ENCODE peak calls at places on chromosome 9, in ten cellular contexts. U is CD4-positive, alpha-beta T cell; I is body of pancreas; G is suprapubic skin; V is Peyer's patch; O is DND-41; Y is MM.1S; N is cardiac muscle cell; R is H9; W is astrocyte. D is an unnamed sample.

GRCh38 chr9:78574354-78575036 is 277.6 kb downstream of the PSAT1 start:
- DNase-seq in I (no peak), U (no peak), V (no peak), R (no peak), O (no peak), W (peak), N (no peak), Y (no peak), G (no peak), D (no peak)

GRCh38 chr9:92618633-92619225 is 51.2 kb downstream of the IPPK start:
- DNase-seq in G (no peak), V (no peak), Y (no peak), R (peak), W (no peak), U (no peak), N (peak), O (no peak), I (peak), D (no peak)

GRCh38 chr9:92764381-92764987 is at the start of gene BICD2:
- DNase-seq in W (no peak), N (peak), V (peak), R (no peak), G (no peak), Y (no peak), O (no peak), U (no peak), I (no peak), D (no peak)

GRCh38 chr9:5499889-5500398 is 10.4 kb upstream of the PDCD1LG2 start:
- DNase-seq in Y (no peak), O (no peak), V (no peak), U (no peak), N (no peak), G (no peak), W (peak), I (no peak), R (no peak), D (no peak)

GRCh38 chr9:109244179-109245132 is 76.4 kb downstream of the EPB41L4B start:
- DNase-seq in R (peak), W (peak), U (peak), Y (peak), V (peak), N (peak), G (no peak), I (peak), O (peak), D (peak)

GRCh38 chr9:134632329-134632728 is 9.3 kb upstream of the COL5A1 start:
- DNase-seq in N (no peak), W (no peak), Y (no peak), G (peak), V (no peak), O (no peak), I (no peak), R (peak), U (no peak), D (no peak)

GRCh38 chr9:106869458-106869857 is 6.5 kb downstream of the ZNF462 start:
- DNase-seq in U (no peak), N (no peak), Y (no peak), V (no peak), G (no peak), W (peak), O (no peak), I (no peak), R (no peak), D (no peak)

GRCh38 chr9:121326130-121326838 is 43.8 kb downstream of the STOM start:
- DNase-seq in I (peak), W (peak), V (no peak), U (no peak), O (no peak), N (no peak), G (peak), R (no peak), Y (no peak), D (no peak)

GRCh38 chr9:34653131-34653530 is 1.1 kb downstream of the IL11RA start:
- DNase-seq in Y (no peak), G (no peak), O (no peak), V (no peak), W (peak), R (no peak), I (no peak), U (no peak), N (no peak), D (no peak)

GRCh38 chr9:114055061-114055460 is 23.0 kb downstream of the AMBP start:
- DNase-seq in V (no peak), I (no peak), U (no peak), R (peak), O (no peak), W (no peak), N (no peak), Y (no peak), G (peak), D (no peak)

GRCh38 chr9:131748411-131748955 is 8.6 kb upstream of the RAPGEF1 start:
- DNase-seq in U (no peak), N (no peak), V (no peak), I (no peak), O (no peak), R (no peak), G (no peak), Y (peak), W (no peak), D (no peak)

GRCh38 chr9:35675732-35676392 is 2.1 kb downstream of the CA9 start:
- DNase-seq in W (no peak), U (peak), V (peak), N (peak), R (peak), Y (no peak), O (no peak), G (no peak), I (peak), D (no peak)

GRCh38 chr9:12695474-12695873 is 2.3 kb downstream of the TYRP1 start:
- DNase-seq in G (no peak), N (no peak), V (no peak), U (no peak), W (peak), O (no peak), I (peak), R (no peak), Y (no peak), D (no peak)

GRCh38 chr9:114497220-114497619 is 8.1 kb downstream of the WHRN start:
- DNase-seq in N (no peak), I (no peak), U (no peak), G (no peak), R (no peak), O (no peak), Y (peak), V (no peak), W (no peak), D (no peak)

GRCh38 chr9:128912270-128912853 is 8.4 kb upstream of the PHYHD1 start:
- DNase-seq in I (no peak), U (no peak), V (no peak), O (no peak), Y (no peak), G (no peak), W (peak), N (no peak), R (peak), D (peak)

GRCh38 chr9:4748612-4749011 is 7.6 kb upstream of the AK3 start:
- DNase-seq in N (no peak), R (no peak), V (no peak), W (no peak), I (no peak), U (no peak), O (no peak), Y (no peak), G (no peak), D (no peak)

GRCh38 chr9:133592731-133593409 is 16.3 kb downstream of the FAM163B start:
- DNase-seq in O (peak), I (no peak), Y (no peak), G (no peak), V (no peak), R (no peak), U (peak), N (no peak), W (no peak), D (no peak)

GRCh38 chr9:13567833-13568232 is 288.3 kb upstream of the MPDZ start:
- DNase-seq in O (no peak), V (no peak), R (no peak), G (no peak), U (no peak), Y (no peak), N (no peak), W (no peak), I (no peak), D (no peak)

GRCh38 chr9:13705356-13705755 is 425.9 kb upstream of the MPDZ start:
- DNase-seq in U (no peak), I (no peak), Y (no peak), V (no peak), R (no peak), W (no peak), G (no peak), N (no peak), O (no peak), D (no peak)

GRCh38 chr9:134748637-134749036 is 107.0 kb downstream of the COL5A1 start:
- DNase-seq in O (no peak), I (peak), Y (no peak), V (no peak), N (no peak), R (no peak), W (no peak), U (no peak), G (no peak), D (no peak)

GRCh38 chr9:136808781-136809158 is 1.0 kb downstream of the RABL6 start:
- DNase-seq in I (no peak), U (no peak), N (peak), V (no peak), Y (peak), O (no peak), G (no peak), W (peak), R (no peak), D (no peak)

GRCh38 chr9:15423328-15423985 is 781 bp downstream of the SNAPC3 start:
- DNase-seq in Y (peak), U (no peak), G (no peak), V (no peak), N (no peak), R (no peak), I (no peak), W (no peak), O (no peak), D (no peak)

GRCh38 chr9:108442604-108443277 is 413.0 kb downstream of the ACTL7B start:
- DNase-seq in U (no peak), O (no peak), W (no peak), I (no peak), N (no peak), R (no peak), V (no peak), Y (no peak), G (no peak), D (no peak)

GRCh38 chr9:116370587-116370986 is 217.0 kb downstream of the PAPPA start:
- DNase-seq in I (no peak), Y (no peak), G (no peak), O (no peak), V (no peak), U (no peak), N (no peak), W (no peak), R (no peak), D (no peak)

GRCh38 chr9:22416692-22417060 is 29.9 kb upstream of the DMRTA1 start:
- DNase-seq in U (no peak), W (peak), G (no peak), V (no peak), I (no peak), O (no peak), N (peak), R (no peak), Y (no peak), D (no peak)

GRCh38 chr9:24545285-24545684 is 412 bp downstream of the IZUMO3 start:
- DNase-seq in G (no peak), R (no peak), N (no peak), O (no peak), W (no peak), Y (no peak), I (no peak), U (no peak), V (no peak), D (no peak)

GRCh38 chr9:33329996-33330395 is 39.7 kb downstream of the NFX1 start:
- DNase-seq in I (no peak), G (no peak), Y (no peak), O (no peak), U (no peak), W (peak), N (no peak), R (no peak), V (no peak), D (no peak)

GRCh38 chr9:136532799-136533774 is 12.8 kb downstream of the NOTCH1 start:
- DNase-seq in V (no peak), Y (no peak), W (no peak), N (no peak), I (no peak), G (no peak), O (peak), R (no peak), U (peak), D (no peak)

GRCh38 chr9:136991993-136992818 is at the start of gene PAXX:
- DNase-seq in N (peak), V (peak), O (peak), U (peak), Y (peak), R (peak), I (peak), W (peak), G (peak), D (peak)

GRCh38 chr9:1875921-1876448 is 139.2 kb upstream of the SMARCA2 start:
- DNase-seq in V (no peak), R (no peak), N (no peak), Y (peak), G (no peak), I (no peak), O (no peak), U (no peak), W (no peak), D (no peak)

GRCh38 chr9:136725612-136726011 is 13.2 kb downstream of the DIPK1B start:
- DNase-seq in O (no peak), I (no peak), Y (no peak), V (peak), U (no peak), G (no peak), R (no peak), N (no peak), W (peak), D (no peak)

GRCh38 chr9:7130421-7130820 is 372.6 kb downstream of the KDM4C start:
- DNase-seq in W (no peak), Y (no peak), U (no peak), V (no peak), O (no peak), R (no peak), G (no peak), N (no peak), I (no peak), D (no peak)

GRCh38 chr9:106704056-106704625 is 158.8 kb upstream of the ZNF462 start:
- DNase-seq in Y (no peak), W (no peak), U (no peak), R (no peak), O (no peak), G (no peak), I (no peak), V (no peak), N (no peak), D (no peak)

GRCh38 chr9:133044661-133045060 is 13.9 kb downstream of the GTF3C5 start:
- DNase-seq in V (no peak), G (no peak), R (no peak), O (no peak), U (no peak), W (no peak), N (no peak), I (no peak), Y (no peak), D (no peak)

DNA sequence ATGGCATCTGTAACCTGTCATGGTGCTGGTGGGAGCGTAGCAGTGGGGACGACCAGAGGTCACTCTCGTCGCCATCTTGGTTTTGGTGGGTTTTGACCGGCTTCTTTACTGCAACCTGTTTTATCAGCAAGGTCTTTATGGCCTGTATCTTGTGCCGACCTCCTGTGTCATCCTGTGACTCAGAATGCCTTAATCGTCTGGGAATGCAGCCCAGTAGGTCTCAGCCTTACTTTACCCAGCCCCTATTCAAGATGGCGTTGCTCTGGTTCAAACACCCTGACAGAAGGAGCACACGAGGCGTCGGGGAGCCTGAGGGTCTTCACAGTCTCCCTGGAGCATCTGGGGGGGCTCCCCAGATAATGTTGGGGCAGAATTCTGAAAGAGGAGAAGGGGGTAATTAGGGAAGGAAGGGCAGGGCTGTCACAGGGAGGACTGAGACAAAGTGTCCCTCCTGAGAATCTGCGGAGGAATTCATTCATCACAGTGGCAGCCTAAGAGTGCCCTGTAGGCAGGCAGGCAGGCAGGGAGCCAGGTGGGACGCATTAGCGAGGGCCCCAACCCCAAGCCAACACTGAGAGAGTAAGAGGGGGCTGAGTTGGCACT is 21.3 kb upstream of the NCS1 start:
- DNase-seq in O (no peak), G (no peak), W (peak), U (no peak), V (no peak), Y (no peak), N (no peak), R (no peak), I (no peak), D (peak)
- H3K27ac ChIP-seq in O (no peak), G (no peak), W (peak), U (no peak), V (no peak), Y (no peak), N (no peak), R (no peak), I (no peak), D (no peak)

GRCh38 chr9:127860260-127860659 is 5.8 kb upstream of the ENG start:
- DNase-seq in N (peak), Y (no peak), I (no peak), V (no peak), G (no peak), O (no peak), U (no peak), R (no peak), W (no peak), D (no peak)

GRCh38 chr9:127855522-127855921 is 1.1 kb upstream of the ENG start:
- DNase-seq in Y (no peak), V (no peak), N (no peak), O (no peak), W (no peak), G (no peak), I (no peak), U (no peak), R (no peak), D (no peak)

GRCh38 chr9:127857278-127857677 is 2.8 kb upstream of the ENG start:
- DNase-seq in O (no peak), Y (no peak), R (no peak), N (no peak), I (no peak), V (no peak), U (no peak), W (no peak), G (no peak), D (no peak)

GRCh38 chr9:127856094-127856740 is 1.8 kb upstream of the ENG start:
- DNase-seq in G (no peak), R (no peak), Y (no peak), N (no peak), W (no peak), O (no peak), U (no peak), V (no peak), I (no peak), D (no peak)

GRCh38 chr9:127858041-127858512 is 3.6 kb upstream of the ENG start:
- DNase-seq in Y (no peak), I (peak), N (no peak), R (no peak), W (no peak), U (no peak), O (no peak), G (no peak), V (no peak), D (no peak)
- H3K27ac ChIP-seq in Y (no peak), I (peak), N (peak), R (no peak), W (no peak), U (no peak), O (no peak), G (no peak), V (no peak), D (no peak)

GRCh38 chr9:87266697-87267096 is 231.0 kb upstream of the DAPK1 start:
- DNase-seq in R (no peak), I (no peak), V (no peak), N (no peak), G (no peak), O (no peak), W (no peak), Y (no peak), U (no peak), D (no peak)
- H3K27ac ChIP-seq in R (no peak), I (no peak), V (no peak), N (no peak), G (peak), O (no peak), W (no peak), Y (no peak), U (no peak), D (no peak)

DNA sequence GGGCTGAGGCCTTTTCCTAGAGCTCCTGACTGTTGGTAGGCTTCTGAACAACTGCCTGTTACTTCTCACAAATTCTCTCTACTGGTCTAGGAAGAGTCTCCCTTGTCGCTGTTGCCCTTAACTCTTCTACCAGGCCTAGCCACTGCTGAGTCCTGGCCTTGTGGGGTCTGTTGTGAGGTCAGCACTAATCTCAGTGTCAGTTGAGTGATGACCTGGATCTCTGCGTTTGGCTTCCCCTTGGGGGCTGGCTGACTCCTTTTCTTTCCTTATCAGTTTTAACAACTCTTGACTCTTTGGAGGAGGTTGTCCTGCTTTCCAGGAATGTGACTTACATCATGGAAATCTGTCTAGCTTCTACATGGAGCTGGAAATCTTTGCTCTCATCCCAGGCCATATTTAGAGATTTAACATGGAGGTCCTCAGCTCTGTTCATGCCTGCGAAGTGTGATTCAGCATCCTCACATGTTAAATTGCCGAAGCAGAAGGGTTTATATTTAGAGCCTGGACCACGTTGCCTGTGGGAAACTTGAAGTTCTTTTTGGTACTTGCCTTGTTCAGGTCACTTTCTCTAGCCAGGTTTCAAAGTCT is 5.6 kb upstream of the GARNL3 start:
- DNase-seq in I (no peak), R (no peak), G (no peak), V (no peak), W (no peak), O (no peak), U (no peak), Y (no peak), N (peak), D (no peak)
- H3K27ac ChIP-seq in I (no peak), R (no peak), G (no peak), V (no peak), W (no peak), O (no peak), U (no peak), Y (no peak), N (peak), D (no peak)

GRCh38 chr9:80797841-80798688 is 891.3 kb downstream of the TLE1 start:
- DNase-seq in Y (no peak), G (peak), O (no peak), N (no peak), I (no peak), W (peak), U (no peak), R (no peak), V (no peak), D (no peak)
- H3K27ac ChIP-seq in Y (no peak), G (peak), O (no peak), N (no peak), I (no peak), W (no peak), U (no peak), R (no peak), V (no peak), D (no peak)

DNA sequence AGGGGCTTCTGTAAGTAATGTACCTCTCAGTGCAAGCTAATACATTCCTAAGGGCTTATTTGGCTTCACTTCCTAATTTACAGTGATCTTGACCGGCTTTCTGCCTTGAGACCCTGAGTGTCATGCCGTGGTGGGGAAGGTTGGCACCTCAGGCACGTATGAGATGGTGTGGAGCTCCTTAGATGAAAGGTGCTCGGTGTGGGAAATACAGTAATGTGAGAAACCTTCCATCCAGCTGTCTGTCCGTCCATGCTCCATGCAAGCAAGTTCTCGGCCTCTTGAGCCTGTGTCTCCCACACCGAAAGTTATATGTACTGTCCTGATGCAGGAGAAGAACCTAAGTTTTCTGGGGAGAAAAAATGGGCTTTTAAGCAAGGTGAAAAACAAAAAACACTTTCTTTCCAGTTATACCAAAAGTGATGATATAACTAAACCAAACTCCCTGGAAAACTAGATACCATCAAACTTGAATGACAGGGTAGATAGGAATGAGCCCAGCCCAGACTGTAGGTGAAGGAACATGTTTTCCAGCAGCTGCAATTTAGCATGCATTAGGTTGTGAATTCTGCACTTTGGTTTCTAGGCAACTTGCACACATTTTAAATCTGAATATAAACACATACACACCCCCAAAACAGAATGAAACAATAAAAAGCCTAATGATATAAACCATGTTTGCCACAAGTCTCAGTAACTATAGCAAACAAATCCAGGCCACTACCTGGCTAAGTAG is 279.6 kb downstream of the FANCC start:
- DNase-seq in N (no peak), G (no peak), O (no peak), V (no peak), W (no peak), U (no peak), I (no peak), R (no peak), Y (no peak), D (peak)
- H3K27ac ChIP-seq in N (peak), G (peak), O (no peak), V (no peak), W (no peak), U (no peak), I (peak), R (no peak), Y (peak), D (peak)